ENCODE peak calls at places on chromosomes 1 and 21, in nine cellular contexts. M, N, R, U, K, B, D, O and A are unnamed samples.

GRCh38 chr1:26820784-26821269 is 5.7 kb upstream of the ZDHHC18 start:
- DNase-seq in M (no peak), N (peak; percentile 22), R (no peak), U (no peak), K (no peak), B (peak; percentile 31), D (no peak), O (no peak), A (no peak)

GRCh38 chr1:227749225-227749624 is 14.0 kb downstream of the SNAP47 start:
- DNase-seq in M (no peak), N (no peak), R (no peak), U (no peak), K (no peak), B (no peak), D (no peak), O (no peak), A (no peak)

GRCh38 chr1:156896490-156897033 is 3.0 kb downstream of the PEAR1 start:
- DNase-seq in M (no peak), N (no peak), R (no peak), U (no peak), K (no peak), B (no peak), D (no peak), O (peak; percentile 98), A (no peak)

GRCh38 chr1:227945891-227946623 is 1.7 kb downstream of the WNT9A start:
- DNase-seq in M (peak; percentile 80), N (no peak), R (no peak), U (no peak), K (no peak), B (peak; percentile 15), D (no peak), O (peak; percentile 88), A (no peak)

GRCh38 chr1:235646463-235646862 is 3.1 kb downstream of the GNG4 start:
- DNase-seq in M (peak; percentile 52), N (no peak), R (no peak), U (no peak), K (no peak), B (no peak), D (no peak), O (no peak), A (no peak)

GRCh38 chr1:117244971-117245370 is 34.2 kb upstream of the VTCN1 start:
- DNase-seq in M (no peak), N (no peak), R (no peak), U (no peak), K (no peak), B (no peak), D (no peak), O (no peak), A (no peak)

GRCh38 chr1:11692899-11693590 is 1.5 kb downstream of the DRAXIN start:
- DNase-seq in M (no peak), N (peak; percentile 19), R (no peak), U (no peak), K (no peak), B (peak; percentile 72), D (no peak), O (peak; percentile 92), A (no peak)

GRCh38 chr1:243293941-243294722 is 38.3 kb downstream of the SDCCAG8 start:
- DNase-seq in M (no peak), N (no peak), R (no peak), U (no peak), K (no peak), B (no peak), D (no peak), O (no peak), A (no peak)

GRCh38 chr1:153957744-153958110 is 685 bp downstream of the CRTC2 start:
- DNase-seq in M (no peak), N (peak; percentile 33), R (no peak), U (no peak), K (no peak), B (peak; percentile 55), D (no peak), O (peak; percentile 26), A (peak; percentile 62)

GRCh38 chr1:172408958-172409357 is 11.5 kb upstream of the C1orf105 start:
- DNase-seq in M (no peak), N (no peak), R (no peak), U (no peak), K (no peak), B (no peak), D (no peak), O (no peak), A (no peak)

GRCh38 chr1:40153073-40153770 is 8.0 kb upstream of the RLF start:
- DNase-seq in M (no peak), N (peak; percentile 9), R (no peak), U (no peak), K (no peak), B (peak; percentile 37), D (no peak), O (peak; percentile 26), A (peak; percentile 27)

GRCh38 chr1:151406176-151406575 is 6.8 kb downstream of the PSMB4 start:
- DNase-seq in M (no peak), N (no peak), R (peak; percentile 4), U (no peak), K (no peak), B (no peak), D (peak; percentile 38), O (no peak), A (no peak)

GRCh38 chr1:44890007-44890406 is 47.0 kb upstream of the PTCH2 start:
- DNase-seq in M (no peak), N (no peak), R (no peak), U (no peak), K (no peak), B (no peak), D (no peak), O (no peak), A (peak; percentile 33)

GRCh38 chr1:227395391-227396028 is 77.2 kb upstream of the CDC42BPA start:
- DNase-seq in M (no peak), N (no peak), R (no peak), U (no peak), K (no peak), B (no peak), D (no peak), O (peak; percentile 34), A (no peak)

GRCh38 chr1:207870279-207871031 is 40.5 kb downstream of the CD34 start:
- DNase-seq in M (no peak), N (no peak), R (no peak), U (no peak), K (no peak), B (no peak), D (no peak), O (no peak), A (no peak)

GRCh38 chr1:46539968-46540367 is 11.5 kb downstream of the KNCN start:
- DNase-seq in M (no peak), N (no peak), R (no peak), U (no peak), K (no peak), B (no peak), D (no peak), O (peak; percentile 69), A (no peak)

GRCh38 chr1:57506941-57507340 is 83.1 kb upstream of the DAB1 start:
- DNase-seq in M (no peak), N (no peak), R (no peak), U (no peak), K (no peak), B (no peak), D (no peak), O (no peak), A (no peak)

GRCh38 chr1:240831922-240832321 is 220.0 kb upstream of the GREM2 start:
- DNase-seq in M (no peak), N (no peak), R (no peak), U (no peak), K (no peak), B (no peak), D (no peak), O (peak; percentile 27), A (no peak)

GRCh38 chr1:27591622-27592021 is 12.3 kb downstream of the AHDC1 start:
- DNase-seq in M (no peak), N (no peak), R (no peak), U (no peak), K (no peak), B (no peak), D (no peak), O (no peak), A (no peak)

GRCh38 chr1:36387141-36387949 is 1.6 kb upstream of the STK40 start:
- DNase-seq in M (peak; percentile 71), N (no peak), R (no peak), U (no peak), K (no peak), B (no peak), D (peak; percentile 37), O (peak; percentile 77), A (no peak)

GRCh38 chr1:64686828-64687724 is 57.8 kb upstream of the RAVER2 start:
- DNase-seq in M (no peak), N (peak; percentile 31), R (no peak), U (no peak), K (no peak), B (peak; percentile 32), D (no peak), O (peak; percentile 15), A (peak; percentile 18)

GRCh38 chr1:179031855-179032513 is 6.3 kb downstream of the FAM20B start:
- DNase-seq in M (no peak), N (no peak), R (no peak), U (no peak), K (no peak), B (no peak), D (no peak), O (peak; percentile 19), A (no peak)

GRCh38 chr21:45406801-45407628 is 2.0 kb downstream of the COL18A1 start:
- DNase-seq in M (no peak), N (no peak), R (no peak), U (no peak), K (no peak), B (no peak), D (no peak), O (no peak), A (no peak)